ENCODE peak calls at places on chromosome 6, in five cellular contexts. D is sigmoid colon, L is fibroblast of lung, C is HepG2, V is mucosa of descending colon. N is an unnamed sample.

GRCh38 chr6:11132191-11132590 is 20.7 kb upstream of the ERVFRD-1 start:
- DNase-seq in C (no peak), D (no peak), V (no peak), L (no peak), N (no peak)

GRCh38 chr6:142523485-142523884 is 221.7 kb downstream of the ADGRG6 start:
- DNase-seq in D (no peak), L (peak), V (no peak), C (no peak), N (no peak)

GRCh38 chr6:159828074-159828473 is 28.0 kb downstream of the PNLDC1 start:
- DNase-seq in D (no peak), C (no peak), L (peak), V (no peak), N (peak)

GRCh38 chr6:329888-330691 is 37.8 kb downstream of the DUSP22 start:
- DNase-seq in D (peak), L (no peak), C (no peak), V (no peak), N (peak)

GRCh38 chr6:148885154-148885870 is 138.5 kb downstream of the UST start:
- DNase-seq in V (no peak), C (no peak), L (peak), D (no peak), N (peak)

GRCh38 chr6:149001422-149001821 is 254.6 kb downstream of the UST start:
- DNase-seq in C (no peak), D (no peak), L (no peak), V (no peak), N (no peak)

GRCh38 chr6:3957321-3957720 is 108.1 kb downstream of the FAM50B start:
- DNase-seq in D (no peak), V (no peak), L (no peak), C (no peak), N (peak)

GRCh38 chr6:47130086-47130485 is 88.0 kb upstream of the ADGRF1 start:
- DNase-seq in V (no peak), D (peak), C (no peak), L (no peak), N (no peak)

GRCh38 chr6:81816387-81816786 is 63.9 kb upstream of the TENT5A start:
- DNase-seq in C (peak), D (no peak), L (no peak), V (no peak), N (no peak)

DNA sequence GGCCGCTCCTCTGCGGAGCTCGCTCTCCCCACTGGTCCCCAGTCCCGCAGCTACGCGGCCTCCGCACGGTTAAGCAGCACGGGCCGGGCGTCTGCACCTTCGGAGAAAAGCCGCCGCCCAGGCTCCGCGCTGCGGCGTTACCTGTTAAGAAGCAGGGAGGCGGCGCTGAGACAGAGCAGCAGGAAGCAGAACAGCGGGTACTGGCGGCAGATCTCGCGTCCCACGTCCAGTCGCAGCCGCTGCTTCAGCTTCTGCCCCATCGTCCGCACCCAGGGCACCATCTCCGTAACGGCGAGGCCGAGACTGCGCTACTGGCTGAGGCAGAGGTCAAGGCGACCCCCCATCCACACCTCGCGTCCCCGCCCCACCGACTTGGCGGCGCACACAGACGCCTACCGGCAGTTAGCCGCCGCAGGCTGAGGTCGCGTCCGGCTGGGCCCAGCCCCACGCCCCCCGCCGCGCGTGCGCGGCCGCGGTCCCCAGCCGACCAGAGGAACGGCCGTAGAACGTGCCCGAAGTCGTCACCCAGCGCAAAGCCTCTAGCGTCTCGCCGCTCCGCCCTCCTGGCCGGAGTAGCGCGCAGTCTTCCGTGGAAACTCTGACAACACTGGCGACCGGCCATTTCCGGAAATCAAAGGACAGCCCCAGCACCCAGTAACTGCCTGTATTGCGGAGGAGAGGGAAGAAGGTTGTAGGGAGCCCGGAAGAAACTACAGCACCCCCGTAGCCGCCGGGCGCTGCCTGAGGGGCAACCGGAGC is at the start of gene SNX14:
- DNase-seq in D (peak), L (peak), V (peak), C (peak), N (peak)
- TF ChIP-seq CTCF in D (no peak), L (no peak), V (no peak), C (peak), N (peak)

GRCh38 chr6:76861403-76861802 is 601.9 kb downstream of the HTR1B start:
- DNase-seq in L (no peak), V (peak), D (no peak), C (peak), N (no peak)
- TF ChIP-seq CTCF in L (peak), V (no peak), D (no peak), C (peak), N (peak)

GRCh38 chr6:157905590-157906337 is 75.9 kb upstream of the SYNJ2 start:
- DNase-seq in L (no peak), V (no peak), D (no peak), C (no peak), N (no peak)
- TF ChIP-seq CTCF in L (no peak), V (no peak), D (no peak), C (no peak), N (peak)

GRCh38 chr6:131063028-131063763 is at the start of gene EPB41L2:
- DNase-seq in V (peak), D (peak), C (peak), L (peak), N (peak)
- TF ChIP-seq CTCF in V (peak), D (peak), C (no peak), L (no peak), N (peak)

GRCh38 chr6:167252271-167252670 is 38.8 kb upstream of the UNC93A start:
- DNase-seq in D (no peak), C (no peak), V (no peak), L (peak), N (no peak)

DNA sequence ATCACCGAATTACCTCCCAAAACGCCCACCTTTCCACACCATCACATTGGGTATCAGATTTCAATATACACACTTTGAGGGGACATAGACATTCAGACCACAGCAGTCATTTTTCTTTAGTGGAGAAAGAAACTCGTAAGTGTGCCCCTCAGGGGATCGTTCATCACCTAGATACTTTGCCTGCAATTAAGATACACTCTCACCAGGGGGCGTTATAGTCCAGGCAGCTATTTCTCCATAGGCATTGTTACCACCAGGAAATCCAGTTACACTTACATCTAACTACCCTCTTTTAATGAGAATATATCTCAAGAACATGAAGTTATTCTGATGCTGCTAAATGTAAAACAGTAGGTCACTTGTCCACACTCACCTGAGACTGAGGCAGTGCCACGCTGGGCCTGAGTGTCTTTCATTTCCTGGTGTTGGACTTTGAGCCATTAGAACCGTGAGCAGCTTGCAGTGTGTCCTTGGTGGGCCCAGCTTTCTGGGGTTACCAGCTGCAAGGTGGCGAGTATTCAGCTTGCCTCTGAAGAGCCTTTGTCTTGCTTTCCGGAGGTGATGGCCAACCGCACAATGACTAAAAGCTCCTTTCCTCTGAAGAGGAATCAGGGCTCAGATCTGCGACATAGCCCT is 35.1 kb upstream of the UNC93A start:
- DNase-seq in D (no peak), V (no peak), L (no peak), C (no peak), N (no peak)
- TF ChIP-seq CTCF in D (no peak), V (no peak), L (no peak), C (peak), N (no peak)

GRCh38 chr6:169520104-169520503 is 181.7 kb downstream of the WDR27 start:
- DNase-seq in L (peak), D (no peak), V (no peak), C (no peak), N (peak)
- TF ChIP-seq CTCF in L (peak), D (no peak), V (no peak), C (peak), N (peak)

N was measured in HFFc6.